ENCODE peak calls at places on chromosomes 16 and 17, in six cellular contexts. H, G, I, E, R and U are unnamed samples.

GRCh38 chr17:19569785-19570496 is 36.3 kb downstream of the SLC47A1 start:
- DNase-seq in H (no peak), G (no peak), R (no peak), I (no peak), E (no peak), U (no peak)

GRCh38 chr17:44359458-44360143 is 4.1 kb downstream of the FAM171A2 start:
- DNase-seq in H (no peak), G (no peak), I (no peak), E (no peak), R (no peak), U (no peak)

GRCh38 chr17:77585142-77585860 is 373.2 kb upstream of the TNRC6C start:
- DNase-seq in E (no peak), I (no peak), R (no peak), H (no peak), G (no peak), U (no peak)

GRCh38 chr17:40555296-40556190 is 9.7 kb downstream of the CCR7 start:
- DNase-seq in I (no peak), G (peak; percentile 17), E (peak; percentile 51), R (no peak), H (no peak), U (no peak)

GRCh38 chr17:61250335-61250890 is 149.2 kb upstream of the TBX2 start:
- DNase-seq in H (no peak), E (no peak), I (no peak), R (no peak), G (no peak), U (no peak)

GRCh38 chr16:9068886-9069285 is 22.6 kb upstream of the HAPSTR1 start:
- DNase-seq in G (no peak), H (no peak), E (no peak), R (no peak), I (no peak), U (no peak)

GRCh38 chr16:55439101-55439690 is 39.8 kb upstream of the MMP2 start:
- DNase-seq in G (no peak), I (no peak), E (no peak), R (no peak), H (no peak), U (no peak)

GRCh38 chr17:69363488-69364210 is 36.7 kb upstream of the ABCA5 start:
- DNase-seq in H (no peak), R (no peak), G (no peak), I (no peak), E (no peak), U (no peak)

GRCh38 chr16:30183961-30184429 is 593 bp downstream of the CORO1A start:
- DNase-seq in R (peak; percentile 13), G (peak; percentile 53), I (no peak), E (peak; percentile 96), H (no peak), U (no peak)

GRCh38 chr17:40313660-40314556 is 4.9 kb downstream of the RARA start:
- DNase-seq in H (no peak), G (no peak), I (no peak), R (no peak), E (no peak), U (no peak)

GRCh38 chr17:7328840-7329359 is at the start of gene NEURL4:
- DNase-seq in R (no peak), H (no peak), E (no peak), I (no peak), G (no peak), U (no peak)

GRCh38 chr16:85975421-85976100 is 76.6 kb downstream of the IRF8 start:
- DNase-seq in H (no peak), I (no peak), G (peak; percentile 43), R (no peak), E (no peak), U (no peak)

GRCh38 chr16:79918916-79919315 is 318.4 kb upstream of the MAF start:
- DNase-seq in H (no peak), G (no peak), E (no peak), I (no peak), R (no peak), U (no peak)

GRCh38 chr16:15925631-15926030 is 23.8 kb upstream of the ABCC1 start:
- DNase-seq in I (no peak), H (no peak), R (no peak), G (no peak), E (no peak), U (no peak)

GRCh38 chr17:869567-870530 is 87.7 kb downstream of the MRM3 start:
- DNase-seq in R (no peak), G (peak; percentile 27), E (no peak), I (no peak), H (no peak), U (no peak)

GRCh38 chr16:24051125-24051524 is 205.0 kb upstream of the CACNG3 start:
- DNase-seq in I (no peak), H (no peak), R (no peak), E (no peak), G (no peak), U (no peak)

GRCh38 chr17:73815474-73815873 is 171.2 kb upstream of the SDK2 start:
- DNase-seq in I (no peak), E (no peak), R (no peak), G (no peak), H (no peak), U (no peak)

GRCh38 chr16:50467943-50468748 is 80.0 kb upstream of the NKD1 start:
- DNase-seq in G (peak; percentile 87), I (no peak), H (no peak), E (no peak), R (peak; percentile 16), U (peak; percentile 13)

DNA sequence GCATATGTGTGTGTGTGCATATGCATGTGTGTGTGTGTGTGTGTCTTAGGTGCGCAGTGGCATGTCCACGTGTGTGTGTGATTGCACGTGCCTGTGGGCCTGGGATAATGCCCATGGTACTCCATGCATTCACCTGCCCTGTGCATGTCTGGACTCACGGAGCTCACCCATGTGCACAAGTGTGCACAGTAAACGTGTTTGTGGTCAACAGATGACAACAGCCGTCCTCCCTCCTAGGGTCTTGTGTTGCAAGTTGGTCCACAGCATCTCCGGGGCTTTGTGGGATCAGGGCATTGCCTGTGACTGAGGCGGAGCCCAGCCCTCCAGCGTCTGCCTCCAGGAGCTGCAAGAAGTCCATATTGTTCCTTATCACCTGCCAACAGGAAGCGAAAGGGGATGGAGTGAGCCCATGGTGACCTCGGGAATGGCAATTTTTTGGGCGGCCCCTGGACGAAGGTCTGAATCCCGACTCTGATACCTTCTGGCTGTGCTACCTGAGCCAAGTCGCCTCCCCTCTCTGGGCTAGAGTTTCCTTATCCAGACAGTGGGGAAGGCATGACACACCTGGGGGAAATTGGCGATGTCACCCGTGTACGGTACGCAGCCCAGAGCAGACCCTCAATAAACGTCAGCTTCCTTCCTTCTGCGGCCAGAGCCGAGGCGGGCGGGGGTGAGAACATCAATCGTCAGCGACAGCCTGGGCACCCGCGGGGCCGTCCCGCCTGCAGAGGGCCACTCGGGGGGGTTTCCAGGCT is 47.6 kb downstream of the IL21R start:
- DNase-seq in R (no peak), I (no peak), E (peak; percentile 90), H (no peak), G (peak; percentile 43), U (no peak)
- TF ChIP-seq POLR2A in R (no peak), I (no peak), E (no peak), H (no peak), G (no peak), U (no peak)

DNA sequence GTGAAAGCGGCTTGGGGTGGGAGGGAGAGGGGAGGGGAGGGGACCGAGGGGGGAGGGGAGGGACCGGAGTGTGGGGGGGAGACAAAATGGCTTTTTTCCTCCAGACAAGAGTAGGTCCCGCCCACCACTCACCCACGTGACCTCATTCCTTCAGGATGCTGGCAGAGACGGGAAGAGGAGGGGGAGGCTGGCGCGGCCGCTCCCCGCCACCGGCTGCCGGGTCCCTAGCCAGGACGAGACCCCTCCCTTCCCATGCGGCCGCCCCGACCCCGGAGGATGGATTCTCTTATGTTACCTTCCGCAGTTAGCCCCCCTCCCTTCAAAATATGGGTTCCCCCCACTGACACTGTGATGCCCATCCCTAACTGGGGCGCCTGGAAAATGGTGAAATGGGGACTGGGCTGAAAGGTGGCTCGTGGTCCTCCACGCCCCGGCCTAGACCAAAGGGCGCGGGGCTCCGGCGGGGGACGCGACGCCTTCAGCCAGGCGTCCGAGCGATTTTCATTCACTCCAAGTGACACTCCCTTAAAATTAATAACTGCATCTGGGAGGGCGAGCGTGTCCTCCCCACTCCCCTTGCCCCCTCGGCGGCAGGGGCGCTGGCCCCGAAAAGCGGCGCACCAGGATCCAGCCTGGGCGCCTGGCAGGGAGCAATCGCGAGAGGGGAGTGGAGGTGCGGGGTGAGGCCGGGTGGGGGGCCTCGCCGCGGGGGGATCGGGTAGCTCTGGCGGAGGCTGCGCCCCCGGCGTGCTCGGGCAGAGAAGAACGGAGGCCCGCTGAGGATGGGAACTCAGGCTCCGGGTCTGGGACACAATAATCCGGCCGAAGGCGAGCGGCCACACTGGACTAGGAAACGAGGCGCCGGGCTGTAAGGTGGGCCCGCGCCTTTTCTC is at the start of gene PCGF2:
- DNase-seq in H (no peak), I (peak; percentile 83), E (peak; percentile 87), R (peak; percentile 82), G (peak; percentile 85), U (no peak)
- TF ChIP-seq POLR2A in H (peak; percentile 31), I (peak; percentile 70), E (no peak), R (no peak), G (no peak), U (no peak)

DNA sequence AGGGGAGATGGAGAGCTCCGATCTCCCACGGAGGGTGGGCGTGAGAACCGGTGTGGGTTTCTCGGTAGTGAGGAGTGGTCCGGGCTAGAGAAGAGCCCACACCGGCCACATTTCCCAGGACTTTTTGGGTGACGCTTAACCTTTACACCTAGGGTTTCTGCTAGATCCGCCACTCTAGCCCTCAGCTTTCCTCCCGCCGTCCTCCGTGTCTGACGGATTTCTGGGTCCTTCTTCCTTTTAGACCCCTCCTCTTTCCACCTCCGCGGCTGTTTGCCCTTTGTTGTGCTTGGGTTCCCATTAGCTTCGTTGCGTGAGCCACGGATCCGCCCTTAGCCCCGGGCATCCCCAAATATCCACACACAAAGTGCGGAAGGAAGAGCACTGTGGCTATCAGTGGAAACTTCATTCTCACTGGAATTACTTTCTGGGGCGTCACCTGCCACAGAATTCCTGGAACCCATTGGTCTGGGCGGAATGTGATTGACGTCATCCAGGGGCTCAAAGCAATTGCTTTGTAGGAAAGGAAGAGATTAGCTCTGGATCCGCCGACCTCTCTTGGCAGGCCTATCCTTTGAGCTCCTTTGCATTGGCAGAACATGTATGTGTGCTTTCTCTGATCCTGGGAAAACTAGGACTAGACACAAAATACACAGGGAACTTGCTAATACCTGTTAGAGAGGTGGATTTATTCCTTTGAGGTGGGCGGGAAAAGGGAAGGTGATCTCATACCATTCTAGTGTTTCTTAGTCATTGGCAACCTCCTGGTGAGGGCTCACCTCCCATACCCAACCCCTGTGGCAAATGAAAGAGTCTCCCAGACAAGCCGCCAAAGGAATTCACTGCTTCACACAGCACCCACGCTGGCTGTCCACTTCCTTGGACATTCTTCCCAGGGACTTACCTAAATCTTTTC is 654 bp downstream of the TNFAIP1 start:
- DNase-seq in R (peak; percentile 70), H (no peak), E (peak; percentile 87), I (peak; percentile 91), G (peak; percentile 68), U (peak; percentile 66)
- TF ChIP-seq POLR2A in R (peak; percentile 59), H (no peak), E (no peak), I (peak; percentile 74), G (no peak), U (peak; percentile 29)

GRCh38 chr16:21156767-21157467 is 1.6 kb upstream of the LDAF1 start:
- DNase-seq in G (peak; percentile 30), E (no peak), H (no peak), I (peak; percentile 65), R (peak; percentile 48), U (peak; percentile 67)

GRCh38 chr16:21157632-21158031 is 842 bp upstream of the LDAF1 start:
- DNase-seq in G (no peak), I (no peak), E (no peak), H (no peak), R (no peak), U (no peak)

GRCh38 chr16:21159281-21159951 is 942 bp downstream of the LDAF1 start:
- DNase-seq in R (peak; percentile 57), H (no peak), E (peak; percentile 84), I (peak; percentile 32), G (peak; percentile 67), U (peak; percentile 31)

GRCh38 chr16:21160276-21160675 is 1.8 kb downstream of the LDAF1 start:
- DNase-seq in H (no peak), R (no peak), E (no peak), G (no peak), I (no peak), U (no peak)

GRCh38 chr16:21158208-21159110 is at the start of gene LDAF1:
- DNase-seq in I (peak; percentile 62), G (peak; percentile 88), H (peak; percentile 11), R (peak; percentile 81), E (peak; percentile 97), U (peak; percentile 76)
- TF ChIP-seq POLR2A in I (no peak), G (no peak), H (peak; percentile 70), R (peak; percentile 59), E (no peak), U (peak; percentile 28)